ENCODE peak calls at places on chromosome 17, in ten cellular contexts. M, F, U, C, T, Z, J, B, A and X are unnamed samples.

GRCh38 chr17:49841548-49841947 is 6.3 kb downstream of the TAC4 start:
- DNase-seq in M (no peak), F (no peak), U (no peak), C (no peak), T (no peak), Z (no peak), J (no peak), B (no peak), A (no peak), X (no peak)

GRCh38 chr17:18237461-18237860 is 12.0 kb downstream of the LLGL1 start:
- DNase-seq in M (no peak), F (no peak), U (no peak), C (no peak), T (no peak), Z (no peak), J (no peak), B (no peak), A (no peak), X (no peak)

GRCh38 chr17:7405413-7405881 is 1.6 kb upstream of the TMEM256 start:
- DNase-seq in M (no peak), F (no peak), U (no peak), C (peak; percentile 25), T (no peak), Z (peak; percentile 51), J (no peak), B (peak; percentile 40), A (no peak), X (no peak)

GRCh38 chr17:62052765-62053338 is 12.2 kb downstream of the MED13 start:
- DNase-seq in M (no peak), F (no peak), U (no peak), C (no peak), T (no peak), Z (no peak), J (no peak), B (no peak), A (no peak), X (no peak)

GRCh38 chr17:8006836-8007680 is 4.6 kb downstream of the GUCY2D start:
- DNase-seq in M (no peak), F (no peak), U (no peak), C (no peak), T (no peak), Z (no peak), J (no peak), B (no peak), A (no peak), X (no peak)

GRCh38 chr17:40352779-40353394 is 11.7 kb downstream of the GJD3 start:
- DNase-seq in M (no peak), F (no peak), U (no peak), C (no peak), T (no peak), Z (no peak), J (no peak), B (no peak), A (no peak), X (no peak)

GRCh38 chr17:17702821-17703607 is 21.8 kb downstream of the RAI1 start:
- DNase-seq in M (no peak), F (no peak), U (no peak), C (no peak), T (no peak), Z (no peak), J (peak; percentile 51), B (no peak), A (no peak), X (no peak)

GRCh38 chr17:1259910-1260389 is 10.3 kb upstream of the BHLHA9 start:
- DNase-seq in M (no peak), F (no peak), U (no peak), C (no peak), T (no peak), Z (peak; percentile 60), J (no peak), B (no peak), A (no peak), X (peak; percentile 29)

GRCh38 chr17:44378171-44378705 is 11.2 kb downstream of the ITGA2B start:
- DNase-seq in M (no peak), F (no peak), U (no peak), C (no peak), T (no peak), Z (no peak), J (no peak), B (no peak), A (no peak), X (no peak)

GRCh38 chr17:44376124-44376523 is 12.5 kb upstream of the FAM171A2 start:
- DNase-seq in M (no peak), F (no peak), U (peak; percentile 66), C (no peak), T (no peak), Z (peak; percentile 57), J (peak; percentile 81), B (no peak), A (peak; percentile 75), X (no peak)

GRCh38 chr17:44374306-44375195 is 10.9 kb upstream of the FAM171A2 start:
- DNase-seq in M (no peak), F (no peak), U (no peak), C (no peak), T (no peak), Z (no peak), J (no peak), B (peak; percentile 64), A (no peak), X (no peak)

GRCh38 chr17:44375196-44376017 is 11.8 kb upstream of the FAM171A2 start:
- DNase-seq in M (no peak), F (no peak), U (no peak), C (no peak), T (no peak), Z (no peak), J (no peak), B (no peak), A (no peak), X (no peak)

GRCh38 chr17:44376779-44377178 is 12.7 kb downstream of the ITGA2B start:
- DNase-seq in M (no peak), F (no peak), U (no peak), C (no peak), T (no peak), Z (no peak), J (no peak), B (no peak), A (no peak), X (no peak)
- H3K27ac ChIP-seq in M (no peak overlapping the region), F (no peak overlapping the region), U (no peak overlapping the region), C (no peak overlapping the region), T (no peak overlapping the region), Z (no peak overlapping the region), J (no peak overlapping the region), B (no peak overlapping the region), A (no peak overlapping the region), X (no peak overlapping the region)

GRCh38 chr17:41779954-41780353 is 6.6 kb downstream of the JUP start:
- DNase-seq in M (no peak), F (no peak), U (no peak), C (no peak), T (no peak), Z (no peak), J (no peak), B (no peak), A (no peak), X (no peak)

GRCh38 chr17:41777157-41777578 is 9.3 kb downstream of the JUP start:
- DNase-seq in M (no peak), F (no peak), U (peak; percentile 90), C (peak; percentile 25), T (no peak), Z (peak; percentile 10), J (peak; percentile 62), B (no peak), A (no peak), X (peak; percentile 48)

GRCh38 chr17:41781404-41782110 is 5.0 kb downstream of the JUP start:
- DNase-seq in M (no peak), F (no peak), U (peak; percentile 77), C (no peak), T (no peak), Z (no peak), J (peak; percentile 45), B (peak; percentile 12), A (no peak), X (no peak)

GRCh38 chr17:41775394-41776226 is 10.9 kb downstream of the JUP start:
- DNase-seq in M (no peak), F (no peak), U (peak; percentile 62), C (no peak), T (no peak), Z (no peak), J (no peak), B (no peak), A (no peak), X (peak; percentile 72)

DNA sequence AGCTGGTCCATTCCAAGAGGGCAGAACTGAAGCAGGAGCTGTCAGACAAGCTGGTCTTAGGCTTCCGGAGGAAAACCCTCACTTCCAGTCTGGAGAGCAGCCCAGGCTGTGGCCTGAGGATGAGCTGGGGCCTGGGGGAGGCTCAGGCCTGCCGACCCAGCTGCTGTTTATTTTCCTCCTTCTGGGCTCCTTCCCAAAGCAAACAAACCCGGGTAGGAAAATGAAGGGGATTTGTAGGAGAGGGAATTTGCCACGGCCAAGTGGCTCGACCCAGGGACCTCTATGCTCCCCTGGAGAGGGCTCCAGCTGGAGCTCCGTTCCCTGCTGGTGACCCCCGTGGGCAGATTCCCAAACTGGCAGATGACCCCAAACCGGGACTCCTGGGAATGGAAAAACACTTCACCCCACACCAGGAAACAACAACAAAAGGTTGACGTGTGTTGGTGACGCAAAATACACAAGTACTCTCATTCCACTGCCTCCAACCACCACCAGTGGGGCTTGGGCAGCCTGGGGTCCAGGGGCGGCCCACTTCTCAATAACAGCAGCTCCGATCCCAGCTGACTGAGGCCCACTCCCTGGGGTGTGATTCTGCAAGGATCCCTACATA is 8.8 kb downstream of the JUP start:
- DNase-seq in M (no peak), F (no peak), U (peak; percentile 90), C (no peak), T (peak; percentile 72), Z (peak; percentile 56), J (peak; percentile 87), B (peak; percentile 60), A (no peak), X (peak; percentile 50)
- H3K4me1 ChIP-seq in M (peaks cover 91% of the 10 kb centered on the region), F (peaks cover 100% of the 10 kb centered on the region), U (peaks cover 93% of the 10 kb centered on the region), C (peaks cover 34% of the 10 kb centered on the region), T (peaks cover 54% of the 10 kb centered on the region), Z (peaks cover 7% of the 10 kb centered on the region), J (peaks cover 56% of the 10 kb centered on the region), B (peaks cover 59% of the 10 kb centered on the region), A (no peaks in the 10 kb centered on the region), X (peaks cover 10% of the 10 kb centered on the region)

GRCh38 chr17:9977175-9977574 is 72.1 kb upstream of the RCVRN start:
- DNase-seq in M (no peak), F (no peak), U (no peak), C (no peak), T (no peak), Z (peak; percentile 43), J (no peak), B (no peak), A (no peak), X (no peak)
- H3K27ac ChIP-seq in M (no peak overlapping the region), F (no peak overlapping the region), U (no peak overlapping the region), C (no peak overlapping the region), T (no peak overlapping the region), Z (no peak overlapping the region), J (no peak overlapping the region), B (peak overlapping the region; percentile 8), A (peak overlapping the region; percentile 38), X (no peak overlapping the region)

GRCh38 chr17:28536532-28537218 is 15.7 kb downstream of the UNC119 start:
- DNase-seq in M (no peak), F (no peak), U (no peak), C (no peak), T (no peak), Z (no peak), J (no peak), B (no peak), A (no peak), X (peak; percentile 68)

GRCh38 chr17:28538296-28538895 is 14.0 kb downstream of the UNC119 start:
- DNase-seq in M (no peak), F (no peak), U (no peak), C (no peak), T (no peak), Z (no peak), J (no peak), B (no peak), A (no peak), X (no peak)

GRCh38 chr17:28541439-28541838 is 11.0 kb downstream of the UNC119 start:
- DNase-seq in M (no peak), F (no peak), U (no peak), C (no peak), T (no peak), Z (no peak), J (no peak), B (no peak), A (no peak), X (no peak)

GRCh38 chr17:28537219-28537610 is 15.2 kb downstream of the UNC119 start:
- DNase-seq in M (no peak), F (no peak), U (no peak), C (no peak), T (no peak), Z (no peak), J (no peak), B (no peak), A (no peak), X (no peak)

GRCh38 chr17:28540231-28540630 is 12.2 kb downstream of the UNC119 start:
- DNase-seq in M (no peak), F (no peak), U (no peak), C (no peak), T (no peak), Z (no peak), J (no peak), B (no peak), A (no peak), X (no peak)
- H3K4me1 ChIP-seq in M (no peaks in the 10 kb centered on the region), F (peaks cover 12% of the 10 kb centered on the region), U (no peaks in the 10 kb centered on the region), C (no peaks in the 10 kb centered on the region), T (peaks cover under 1% of the 10 kb centered on the region), Z (no peaks in the 10 kb centered on the region), J (no peaks in the 10 kb centered on the region), B (no peaks in the 10 kb centered on the region), A (no peaks in the 10 kb centered on the region), X (no peaks in the 10 kb centered on the region)